ENCODE peak calls at places on chromosomes 7 and 10, in six cellular contexts. Z is mucosa of gallbladder, E is GM06990, T is GM18507, M is NCI-H1105, K is Caco-2. D is an unnamed sample.

GRCh38 chr7:192035-192649 is at the start of gene FAM20C:
- DNase-seq in Z (peak; percentile 85), E (no peak), T (no peak), M (peak; percentile 42), K (peak; percentile 80), D (peak; percentile 81)

GRCh38 chr7:1056006-1056784 is 11.8 kb downstream of the GPR146 start:
- DNase-seq in K (no peak), T (no peak), M (no peak), E (no peak), Z (no peak), D (peak; percentile 56)

GRCh38 chr10:132502544-132503300 is 34.9 kb upstream of the INPP5A start:
- DNase-seq in Z (no peak), M (no peak), K (no peak), T (no peak), E (no peak), D (no peak)

GRCh38 chr10:31757374-31757773 is 171.3 kb downstream of the ARHGAP12 start:
- DNase-seq in K (no peak), M (peak; percentile 60), T (no peak), Z (no peak), E (no peak), D (no peak)

GRCh38 chr10:102611514-102612095 is 32.7 kb upstream of the TRIM8 start:
- DNase-seq in M (no peak), K (no peak), T (no peak), E (no peak), Z (no peak), D (peak; percentile 33)

GRCh38 chr7:90709501-90710465 is 113.7 kb downstream of the CDK14 start:
- DNase-seq in T (no peak), K (no peak), M (no peak), Z (no peak), E (peak; percentile 49), D (peak; percentile 9)

GRCh38 chr10:128456271-128456670 is 330.0 kb upstream of the MKI67 start:
- DNase-seq in E (no peak), K (no peak), M (no peak), T (no peak), Z (no peak), D (no peak)

GRCh38 chr7:98191668-98192431 is 19.4 kb upstream of the BHLHA15 start:
- DNase-seq in M (no peak), K (no peak), T (no peak), Z (no peak), E (no peak), D (no peak)

GRCh38 chr10:122121059-122121458 is 132.1 kb downstream of the TACC2 start:
- DNase-seq in Z (no peak), E (no peak), K (no peak), M (no peak), T (no peak), D (no peak)

GRCh38 chr10:87635498-87636312 is 24.0 kb upstream of the PAPSS2 start:
- DNase-seq in K (no peak), T (no peak), Z (peak; percentile 49), M (no peak), E (peak; percentile 35), D (peak; percentile 82)

GRCh38 chr7:73599916-73600315 is 21.5 kb upstream of the TBL2 start:
- DNase-seq in T (no peak), Z (no peak), M (no peak), E (no peak), K (no peak), D (no peak)